ENCODE peak calls at places on chromosome 7, in seven cellular contexts. X, N, R, V, D, C and Y are unnamed samples.

GRCh38 chr7:73978681-73979563 is 49.1 kb upstream of the ELN start:
- DNase-seq in X (no peak), C (peak; percentile 45), D (peak; percentile 6), N (peak; percentile 90), R (no peak), V (no peak), Y (peak; percentile 69)

GRCh38 chr7:85023066-85023687 is 163.7 kb downstream of the SEMA3D start:
- DNase-seq in N (no peak), C (no peak), X (no peak), R (peak; percentile 33), D (peak; percentile 39), V (no peak), Y (peak; percentile 71)

GRCh38 chr7:84637568-84638338 is 443.2 kb upstream of the SEMA3A start:
- DNase-seq in N (peak; percentile 74), X (no peak), C (no peak), R (no peak), V (peak; percentile 67), D (peak; percentile 82), Y (peak; percentile 37)

GRCh38 chr7:83693281-83693680 is 44.3 kb upstream of the SEMA3E start:
- DNase-seq in X (no peak), D (no peak), N (no peak), R (no peak), V (no peak), C (no peak), Y (no peak)

GRCh38 chr7:104950006-104950405 is 64.0 kb upstream of the KMT2E start:
- DNase-seq in V (no peak), D (no peak), X (no peak), R (no peak), C (no peak), N (no peak), Y (no peak)

GRCh38 chr7:34748244-34749039 is 90.4 kb downstream of the NPSR1 start:
- DNase-seq in R (peak; percentile 58), D (peak; percentile 64), C (no peak), X (no peak), N (peak; percentile 99), V (peak; percentile 5), Y (peak; percentile 85)

GRCh38 chr7:5443678-5444077 is 20.0 kb upstream of the TNRC18 start:
- DNase-seq in D (no peak), N (no peak), V (no peak), X (no peak), R (no peak), C (no peak), Y (no peak)

GRCh38 chr7:13833872-13834271 is 155.6 kb downstream of the ETV1 start:
- DNase-seq in N (no peak), D (no peak), V (no peak), X (no peak), C (no peak), R (no peak), Y (no peak)

GRCh38 chr7:28793383-28793782 is 164.7 kb downstream of the TRIL start:
- DNase-seq in R (no peak), C (no peak), V (no peak), X (no peak), N (no peak), D (no peak), Y (peak; percentile 68)

GRCh38 chr7:145868935-145869334 is 247.7 kb upstream of the CNTNAP2 start:
- DNase-seq in R (no peak), X (no peak), C (no peak), V (no peak), N (no peak), D (no peak), Y (no peak)

GRCh38 chr7:1638113-1638726 is 31.9 kb upstream of the ELFN1 start:
- DNase-seq in D (no peak), X (no peak), C (no peak), N (no peak), V (no peak), R (no peak), Y (no peak)

GRCh38 chr7:158110661-158111555 is 476.7 kb downstream of the PTPRN2 start:
- DNase-seq in C (no peak), R (no peak), D (no peak), N (no peak), X (no peak), V (no peak), Y (no peak)

GRCh38 chr7:2403718-2404648 is 572 bp downstream of the CHST12 start:
- DNase-seq in C (peak; percentile 60), N (no peak), D (peak; percentile 9), R (no peak), X (no peak), V (no peak), Y (peak; percentile 33)

GRCh38 chr7:42560866-42561265 is 323.9 kb upstream of the GLI3 start:
- DNase-seq in R (no peak), X (no peak), C (no peak), V (no peak), N (no peak), D (no peak), Y (no peak)

GRCh38 chr7:156504687-156505545 is 135.7 kb upstream of the RNF32 start:
- DNase-seq in R (no peak), N (peak; percentile 32), V (no peak), C (no peak), X (no peak), D (no peak), Y (no peak)

DNA sequence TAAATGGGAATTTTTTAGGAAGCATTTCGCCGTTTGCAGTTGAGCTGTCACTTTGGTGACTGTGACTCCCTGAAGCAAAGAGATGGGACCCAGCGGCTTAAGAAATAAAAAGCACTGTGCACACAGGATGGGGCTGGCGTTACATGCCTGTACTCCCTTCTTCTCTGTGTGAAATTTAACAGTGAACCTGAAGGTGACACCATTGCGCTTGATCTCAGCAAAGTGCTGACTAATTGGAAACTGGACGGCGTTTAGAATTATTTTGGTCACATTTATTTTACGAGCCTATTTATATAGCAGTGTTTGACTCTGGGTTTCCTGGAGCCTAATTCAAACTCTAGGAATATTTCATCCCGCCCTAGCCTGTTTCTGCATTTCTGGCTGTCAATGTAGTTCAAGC is 146.2 kb downstream of the PAXIP1 start:
- DNase-seq in X (no peak), C (no peak), D (no peak), R (no peak), V (no peak), N (no peak), Y (no peak)
- TF ChIP-seq CTCF in X (no peak), C (no peak), D (no peak), R (no peak), V (no peak), N (no peak), Y (no peak)

DNA sequence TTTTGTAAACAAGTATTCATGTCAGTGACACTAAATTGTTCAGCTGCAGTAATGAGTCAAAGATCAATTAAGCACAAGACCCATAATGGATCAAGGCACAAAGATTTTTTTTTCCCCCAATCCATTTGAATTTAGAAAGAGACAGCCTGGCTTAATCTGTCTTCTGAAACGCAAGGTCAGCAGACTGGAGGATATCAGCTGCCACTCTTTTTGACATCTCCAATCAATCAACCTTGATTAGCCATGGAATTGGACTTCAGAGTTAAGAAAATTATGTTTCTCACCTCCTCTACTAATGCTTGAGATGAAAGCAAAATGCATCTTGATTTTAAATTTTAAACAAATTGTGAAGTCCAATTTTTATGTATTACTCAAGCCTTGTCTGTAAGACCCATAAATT is 642.4 kb upstream of the STEAP1 start:
- DNase-seq in V (no peak), N (no peak), C (no peak), D (no peak), X (no peak), R (no peak), Y (no peak)
- TF ChIP-seq CTCF in V (no peak), N (no peak), C (no peak), D (no peak), X (no peak), R (no peak), Y (no peak)

GRCh38 chr7:47571355-47572100 is 10.4 kb downstream of the TNS3 start:
- DNase-seq in V (peak; percentile 85), N (no peak), C (no peak), D (peak; percentile 90), R (no peak), X (peak; percentile 63), Y (peak; percentile 81)
- TF ChIP-seq CTCF in V (no peak), N (no peak), C (no peak), D (peak; percentile 14), R (no peak), X (peak; percentile 11), Y (no peak)

DNA sequence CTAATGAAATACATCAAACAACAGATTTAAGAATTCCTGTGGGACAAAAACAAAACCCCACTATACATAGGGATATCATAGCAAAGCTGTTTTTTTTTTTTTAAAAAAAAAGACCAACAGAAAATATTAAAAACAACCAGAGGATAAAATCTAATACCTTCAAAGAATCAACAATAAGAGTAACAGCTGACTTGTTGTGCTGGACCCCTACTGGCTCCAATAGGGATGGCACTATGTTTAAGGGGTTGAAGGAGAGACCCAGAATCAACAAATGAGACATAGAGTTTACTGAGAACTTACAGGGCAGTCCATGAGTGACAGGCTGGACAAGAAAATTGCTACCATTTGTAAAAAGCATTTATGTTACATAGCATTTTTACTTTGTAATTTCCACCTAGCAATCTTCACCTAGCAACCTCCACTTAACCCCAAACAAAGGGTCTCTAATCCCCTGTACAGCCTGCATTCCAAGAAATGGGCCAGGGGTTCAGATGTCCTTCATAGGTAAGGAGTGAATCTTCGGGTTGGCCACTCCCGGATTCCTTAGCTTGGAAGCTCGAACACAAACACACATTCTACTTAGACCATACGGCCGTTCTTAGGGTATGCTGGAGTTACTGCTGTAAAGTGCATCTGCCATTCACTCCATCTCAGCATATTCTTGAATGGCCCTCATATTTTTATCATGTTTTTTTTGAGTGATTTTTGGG is 25.8 kb downstream of the ASZ1 start:
- DNase-seq in X (no peak), D (peak; percentile 12), N (no peak), R (no peak), C (no peak), V (no peak), Y (peak; percentile 16)
- TF ChIP-seq CTCF in X (no peak), D (peak; percentile 63), N (peak; percentile 25), R (no peak), C (peak; percentile 73), V (peak; percentile 30), Y (peak; percentile 7)

GRCh38 chr7:6729492-6730342 is 23.0 kb upstream of the ZNF12 start:
- DNase-seq in D (peak; percentile 85), X (peak; percentile 68), N (peak; percentile 83), C (peak; percentile 87), V (peak; percentile 62), R (peak; percentile 86), Y (peak; percentile 83)
- TF ChIP-seq CTCF in D (no peak), X (no peak), N (peak; percentile 17), C (no peak), V (no peak), R (no peak), Y (no peak)

DNA sequence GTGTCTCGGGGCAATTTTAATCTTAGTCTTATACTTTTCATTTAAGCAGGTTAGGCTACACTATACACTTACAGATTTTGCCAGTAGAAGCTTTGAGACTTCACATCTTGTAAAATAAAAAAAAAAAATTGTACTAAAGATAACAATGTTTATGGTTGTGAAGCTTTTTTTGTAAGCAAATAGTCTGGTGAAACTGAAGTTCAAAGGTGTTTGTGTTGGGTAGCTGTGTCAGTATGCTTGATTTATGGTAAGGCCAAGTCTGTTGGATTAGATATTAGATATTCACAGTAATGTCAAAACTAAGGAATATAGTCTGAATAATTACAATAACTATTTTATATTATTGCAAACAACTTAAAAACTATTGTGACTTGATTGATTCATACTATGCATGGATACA is 31.0 kb upstream of the PRSS1 start:
- DNase-seq in V (no peak), X (no peak), C (no peak), R (no peak), N (no peak), D (no peak), Y (no peak)
- TF ChIP-seq CTCF in V (no peak), X (no peak), C (no peak), R (no peak), N (no peak), D (no peak), Y (no peak)